ENCODE peak calls at places on chromosomes 13 and 19, in four cellular contexts. One of them, this sample, is unnamed.

GRCh38 chr19:3751236-3751635 is 10.3 kb downstream of the APBA3 start:
- DNase-seq in activated CD8-positive, alpha-beta T cell treated with anti-CD3 and anti-CD28 coated beads for 36 hours: no peak
- DNase-seq in activated naive CD8-positive, alpha-beta T cell treated with anti-CD3 and anti-CD28 coated beads, Interleukin-2, amount 50 U/mL, for 24 hours: no peak
- DNase-seq in NT2/D1: no peak
- DNase-seq in this sample: no peak

GRCh38 chr13:112444416-112445399 is 68.6 kb downstream of the SPACA7 start:
- DNase-seq in activated naive CD8-positive, alpha-beta T cell treated with anti-CD3 and anti-CD28 coated beads, Interleukin-2, amount 50 U/mL, for 24 hours: no peak
- DNase-seq in NT2/D1: no peak
- DNase-seq in activated CD8-positive, alpha-beta T cell treated with anti-CD3 and anti-CD28 coated beads for 36 hours: no peak
- DNase-seq in this sample: no peak

GRCh38 chr13:91220872-91221271 is 126.6 kb upstream of the MIR17HG start:
- DNase-seq in activated CD8-positive, alpha-beta T cell treated with anti-CD3 and anti-CD28 coated beads for 36 hours: no peak
- DNase-seq in NT2/D1: no peak
- DNase-seq in activated naive CD8-positive, alpha-beta T cell treated with anti-CD3 and anti-CD28 coated beads, Interleukin-2, amount 50 U/mL, for 24 hours: no peak
- DNase-seq in this sample: no peak

GRCh38 chr19:33177417-33177976 is 16.6 kb upstream of the LRP3 start:
- DNase-seq in activated CD8-positive, alpha-beta T cell treated with anti-CD3 and anti-CD28 coated beads for 36 hours: peak; percentile 72
- DNase-seq in activated naive CD8-positive, alpha-beta T cell treated with anti-CD3 and anti-CD28 coated beads, Interleukin-2, amount 50 U/mL, for 24 hours: peak; percentile 66
- DNase-seq in NT2/D1: no peak
- DNase-seq in this sample: peak; percentile 39

GRCh38 chr13:112859817-112860190 is 109.2 kb upstream of the MCF2L start:
- DNase-seq in NT2/D1: no peak
- DNase-seq in activated naive CD8-positive, alpha-beta T cell treated with anti-CD3 and anti-CD28 coated beads, Interleukin-2, amount 50 U/mL, for 24 hours: no peak
- DNase-seq in activated CD8-positive, alpha-beta T cell treated with anti-CD3 and anti-CD28 coated beads for 36 hours: no peak
- DNase-seq in this sample: peak; percentile 27

GRCh38 chr13:31434613-31435012 is 234.8 kb downstream of the B3GLCT start:
- DNase-seq in activated CD8-positive, alpha-beta T cell treated with anti-CD3 and anti-CD28 coated beads for 36 hours: no peak
- DNase-seq in NT2/D1: no peak
- DNase-seq in activated naive CD8-positive, alpha-beta T cell treated with anti-CD3 and anti-CD28 coated beads, Interleukin-2, amount 50 U/mL, for 24 hours: no peak
- DNase-seq in this sample: no peak

GRCh38 chr13:53121879-53122278 is 93.3 kb downstream of the OLFM4 start:
- DNase-seq in NT2/D1: no peak
- DNase-seq in activated naive CD8-positive, alpha-beta T cell treated with anti-CD3 and anti-CD28 coated beads, Interleukin-2, amount 50 U/mL, for 24 hours: no peak
- DNase-seq in activated CD8-positive, alpha-beta T cell treated with anti-CD3 and anti-CD28 coated beads for 36 hours: no peak
- DNase-seq in this sample: no peak

GRCh38 chr19:3154957-3155736 is 19.3 kb downstream of the GNA15 start:
- DNase-seq in activated naive CD8-positive, alpha-beta T cell treated with anti-CD3 and anti-CD28 coated beads, Interleukin-2, amount 50 U/mL, for 24 hours: peak; percentile 84
- DNase-seq in activated CD8-positive, alpha-beta T cell treated with anti-CD3 and anti-CD28 coated beads for 36 hours: peak; percentile 94
- DNase-seq in NT2/D1: no peak
- DNase-seq in this sample: peak; percentile 95

GRCh38 chr19:1068111-1069001 is 1.4 kb downstream of the ARHGAP45 start:
- DNase-seq in activated naive CD8-positive, alpha-beta T cell treated with anti-CD3 and anti-CD28 coated beads, Interleukin-2, amount 50 U/mL, for 24 hours: peak; percentile 76
- DNase-seq in NT2/D1: no peak
- DNase-seq in activated CD8-positive, alpha-beta T cell treated with anti-CD3 and anti-CD28 coated beads for 36 hours: peak; percentile 77
- DNase-seq in this sample: no peak

GRCh38 chr19:14632286-14632685 is 42.4 kb downstream of the ADGRE3 start:
- DNase-seq in activated CD8-positive, alpha-beta T cell treated with anti-CD3 and anti-CD28 coated beads for 36 hours: peak; percentile 26
- DNase-seq in activated naive CD8-positive, alpha-beta T cell treated with anti-CD3 and anti-CD28 coated beads, Interleukin-2, amount 50 U/mL, for 24 hours: no peak
- DNase-seq in NT2/D1: peak; percentile 54
- DNase-seq in this sample: peak; percentile 53

GRCh38 chr13:44653261-44653660 is 77.1 kb upstream of the TSC22D1 start:
- DNase-seq in activated CD8-positive, alpha-beta T cell treated with anti-CD3 and anti-CD28 coated beads for 36 hours: no peak
- DNase-seq in NT2/D1: no peak
- DNase-seq in activated naive CD8-positive, alpha-beta T cell treated with anti-CD3 and anti-CD28 coated beads, Interleukin-2, amount 50 U/mL, for 24 hours: no peak
- DNase-seq in this sample: no peak

GRCh38 chr13:45055198-45055901 is 65.0 kb upstream of the GTF2F2 start:
- DNase-seq in NT2/D1: no peak
- DNase-seq in activated naive CD8-positive, alpha-beta T cell treated with anti-CD3 and anti-CD28 coated beads, Interleukin-2, amount 50 U/mL, for 24 hours: peak; percentile 59
- DNase-seq in activated CD8-positive, alpha-beta T cell treated with anti-CD3 and anti-CD28 coated beads for 36 hours: peak; percentile 89
- DNase-seq in this sample: peak; percentile 93

GRCh38 chr19:43691755-43692154 is 21.8 kb upstream of the PLAUR start:
- DNase-seq in activated CD8-positive, alpha-beta T cell treated with anti-CD3 and anti-CD28 coated beads for 36 hours: no peak
- DNase-seq in NT2/D1: no peak
- DNase-seq in activated naive CD8-positive, alpha-beta T cell treated with anti-CD3 and anti-CD28 coated beads, Interleukin-2, amount 50 U/mL, for 24 hours: no peak
- DNase-seq in this sample: no peak

GRCh38 chr13:77919351-77920294 is 992 bp upstream of the EDNRB start:
- DNase-seq in activated CD8-positive, alpha-beta T cell treated with anti-CD3 and anti-CD28 coated beads for 36 hours: peak; percentile 3
- DNase-seq in activated naive CD8-positive, alpha-beta T cell treated with anti-CD3 and anti-CD28 coated beads, Interleukin-2, amount 50 U/mL, for 24 hours: no peak
- DNase-seq in NT2/D1: no peak
- DNase-seq in this sample: no peak

GRCh38 chr19:45955905-45956608 is 17.6 kb downstream of the NOVA2 start:
- DNase-seq in NT2/D1: no peak
- DNase-seq in activated CD8-positive, alpha-beta T cell treated with anti-CD3 and anti-CD28 coated beads for 36 hours: no peak
- DNase-seq in activated naive CD8-positive, alpha-beta T cell treated with anti-CD3 and anti-CD28 coated beads, Interleukin-2, amount 50 U/mL, for 24 hours: no peak
- DNase-seq in this sample: peak; percentile 85

GRCh38 chr13:74325106-74325505 is 190.9 kb upstream of the KLF12 start:
- DNase-seq in NT2/D1: no peak
- DNase-seq in activated naive CD8-positive, alpha-beta T cell treated with anti-CD3 and anti-CD28 coated beads, Interleukin-2, amount 50 U/mL, for 24 hours: no peak
- DNase-seq in activated CD8-positive, alpha-beta T cell treated with anti-CD3 and anti-CD28 coated beads for 36 hours: no peak
- DNase-seq in this sample: peak; percentile 90

GRCh38 chr13:31767175-31767900 is 28.0 kb downstream of the RXFP2 start:
- DNase-seq in activated naive CD8-positive, alpha-beta T cell treated with anti-CD3 and anti-CD28 coated beads, Interleukin-2, amount 50 U/mL, for 24 hours: no peak
- DNase-seq in NT2/D1: no peak
- DNase-seq in activated CD8-positive, alpha-beta T cell treated with anti-CD3 and anti-CD28 coated beads for 36 hours: no peak
- DNase-seq in this sample: no peak

GRCh38 chr19:590396-590745 is 690 bp downstream of the HCN2 start:
- DNase-seq in activated CD8-positive, alpha-beta T cell treated with anti-CD3 and anti-CD28 coated beads for 36 hours: peak; percentile 37
- DNase-seq in NT2/D1: no peak
- DNase-seq in activated naive CD8-positive, alpha-beta T cell treated with anti-CD3 and anti-CD28 coated beads, Interleukin-2, amount 50 U/mL, for 24 hours: no peak
- DNase-seq in this sample: peak; percentile 11

GRCh38 chr19:41792513-41793413 is 3.6 kb upstream of the CEACAM3 start:
- DNase-seq in activated CD8-positive, alpha-beta T cell treated with anti-CD3 and anti-CD28 coated beads for 36 hours: peak; percentile 74
- DNase-seq in activated naive CD8-positive, alpha-beta T cell treated with anti-CD3 and anti-CD28 coated beads, Interleukin-2, amount 50 U/mL, for 24 hours: peak; percentile 64
- DNase-seq in NT2/D1: peak; percentile 20
- DNase-seq in this sample: peak; percentile 93

GRCh38 chr13:41398494-41399190 is 58.7 kb upstream of the RGCC start:
- DNase-seq in NT2/D1: no peak
- DNase-seq in activated naive CD8-positive, alpha-beta T cell treated with anti-CD3 and anti-CD28 coated beads, Interleukin-2, amount 50 U/mL, for 24 hours: no peak
- DNase-seq in activated CD8-positive, alpha-beta T cell treated with anti-CD3 and anti-CD28 coated beads for 36 hours: peak; percentile 30
- DNase-seq in this sample: no peak

GRCh38 chr19:4391701-4392543 is 8.4 kb downstream of the SH3GL1 start:
- DNase-seq in NT2/D1: no peak
- DNase-seq in activated naive CD8-positive, alpha-beta T cell treated with anti-CD3 and anti-CD28 coated beads, Interleukin-2, amount 50 U/mL, for 24 hours: no peak
- DNase-seq in activated CD8-positive, alpha-beta T cell treated with anti-CD3 and anti-CD28 coated beads for 36 hours: no peak
- DNase-seq in this sample: no peak

GRCh38 chr13:48506092-48506701 is 26.7 kb downstream of the RCBTB2 start:
- DNase-seq in activated CD8-positive, alpha-beta T cell treated with anti-CD3 and anti-CD28 coated beads for 36 hours: no peak
- DNase-seq in activated naive CD8-positive, alpha-beta T cell treated with anti-CD3 and anti-CD28 coated beads, Interleukin-2, amount 50 U/mL, for 24 hours: no peak
- DNase-seq in NT2/D1: no peak
- DNase-seq in this sample: no peak

GRCh38 chr13:26529441-26529840 is 28.0 kb upstream of the WASF3 start:
- DNase-seq in activated naive CD8-positive, alpha-beta T cell treated with anti-CD3 and anti-CD28 coated beads, Interleukin-2, amount 50 U/mL, for 24 hours: peak; percentile 30
- DNase-seq in activated CD8-positive, alpha-beta T cell treated with anti-CD3 and anti-CD28 coated beads for 36 hours: peak; percentile 46
- DNase-seq in NT2/D1: peak; percentile 46
- DNase-seq in this sample: peak; percentile 60

GRCh38 chr13:35978607-35979316 is 152.4 kb downstream of the DCLK1 start:
- DNase-seq in activated naive CD8-positive, alpha-beta T cell treated with anti-CD3 and anti-CD28 coated beads, Interleukin-2, amount 50 U/mL, for 24 hours: peak; percentile 16
- DNase-seq in activated CD8-positive, alpha-beta T cell treated with anti-CD3 and anti-CD28 coated beads for 36 hours: peak; percentile 31
- DNase-seq in NT2/D1: no peak
- DNase-seq in this sample: peak; percentile 72

GRCh38 chr13:96223231-96223630 is 133.3 kb downstream of the HS6ST3 start:
- DNase-seq in activated CD8-positive, alpha-beta T cell treated with anti-CD3 and anti-CD28 coated beads for 36 hours: no peak
- DNase-seq in NT2/D1: no peak
- DNase-seq in activated naive CD8-positive, alpha-beta T cell treated with anti-CD3 and anti-CD28 coated beads, Interleukin-2, amount 50 U/mL, for 24 hours: no peak
- DNase-seq in this sample: no peak

GRCh38 chr19:47341734-47342133 is 7.4 kb upstream of the DHX34 start:
- DNase-seq in activated CD8-positive, alpha-beta T cell treated with anti-CD3 and anti-CD28 coated beads for 36 hours: no peak
- DNase-seq in activated naive CD8-positive, alpha-beta T cell treated with anti-CD3 and anti-CD28 coated beads, Interleukin-2, amount 50 U/mL, for 24 hours: no peak
- DNase-seq in NT2/D1: no peak
- DNase-seq in this sample: no peak

GRCh38 chr19:40398417-40399056 is 8.6 kb upstream of the HIPK4 start:
- DNase-seq in activated naive CD8-positive, alpha-beta T cell treated with anti-CD3 and anti-CD28 coated beads, Interleukin-2, amount 50 U/mL, for 24 hours: peak; percentile 65
- DNase-seq in activated CD8-positive, alpha-beta T cell treated with anti-CD3 and anti-CD28 coated beads for 36 hours: peak; percentile 84
- DNase-seq in NT2/D1: peak; percentile 42
- DNase-seq in this sample: no peak

GRCh38 chr19:33459691-33460090 is 61.9 kb downstream of the PEPD start:
- DNase-seq in NT2/D1: no peak
- DNase-seq in activated naive CD8-positive, alpha-beta T cell treated with anti-CD3 and anti-CD28 coated beads, Interleukin-2, amount 50 U/mL, for 24 hours: no peak
- DNase-seq in activated CD8-positive, alpha-beta T cell treated with anti-CD3 and anti-CD28 coated beads for 36 hours: no peak
- DNase-seq in this sample: no peak

GRCh38 chr19:44951179-44952159 is 3.7 kb upstream of the CLPTM1 start:
- DNase-seq in NT2/D1: peak; percentile 49
- DNase-seq in activated CD8-positive, alpha-beta T cell treated with anti-CD3 and anti-CD28 coated beads for 36 hours: peak; percentile 80
- DNase-seq in activated naive CD8-positive, alpha-beta T cell treated with anti-CD3 and anti-CD28 coated beads, Interleukin-2, amount 50 U/mL, for 24 hours: peak; percentile 56
- DNase-seq in this sample: peak; percentile 71

GRCh38 chr13:27770809-27771208 is 21.5 kb upstream of the GSX1 start:
- DNase-seq in activated CD8-positive, alpha-beta T cell treated with anti-CD3 and anti-CD28 coated beads for 36 hours: peak; percentile 59
- DNase-seq in NT2/D1: no peak
- DNase-seq in activated naive CD8-positive, alpha-beta T cell treated with anti-CD3 and anti-CD28 coated beads, Interleukin-2, amount 50 U/mL, for 24 hours: no peak
- DNase-seq in this sample: peak; percentile 56

GRCh38 chr13:37313383-37313782 is 207.9 kb upstream of the CSNK1A1L start:
- DNase-seq in NT2/D1: no peak
- DNase-seq in activated naive CD8-positive, alpha-beta T cell treated with anti-CD3 and anti-CD28 coated beads, Interleukin-2, amount 50 U/mL, for 24 hours: no peak
- DNase-seq in activated CD8-positive, alpha-beta T cell treated with anti-CD3 and anti-CD28 coated beads for 36 hours: no peak
- DNase-seq in this sample: peak; percentile 16

GRCh38 chr13:113207890-113208423 is 512 bp downstream of the PCID2 start:
- DNase-seq in activated CD8-positive, alpha-beta T cell treated with anti-CD3 and anti-CD28 coated beads for 36 hours: peak; percentile 24
- DNase-seq in activated naive CD8-positive, alpha-beta T cell treated with anti-CD3 and anti-CD28 coated beads, Interleukin-2, amount 50 U/mL, for 24 hours: peak; percentile 16
- DNase-seq in NT2/D1: no peak
- DNase-seq in this sample: peak; percentile 22

GRCh38 chr13:40271931-40272775 is 394.3 kb downstream of the FOXO1 start:
- DNase-seq in activated naive CD8-positive, alpha-beta T cell treated with anti-CD3 and anti-CD28 coated beads, Interleukin-2, amount 50 U/mL, for 24 hours: peak; percentile 50
- DNase-seq in NT2/D1: no peak
- DNase-seq in activated CD8-positive, alpha-beta T cell treated with anti-CD3 and anti-CD28 coated beads for 36 hours: peak; percentile 72
- DNase-seq in this sample: peak; percentile 71

GRCh38 chr19:45103625-45104319 is 10.8 kb downstream of the PPP1R37 start:
- DNase-seq in activated CD8-positive, alpha-beta T cell treated with anti-CD3 and anti-CD28 coated beads for 36 hours: no peak
- DNase-seq in NT2/D1: no peak
- DNase-seq in activated naive CD8-positive, alpha-beta T cell treated with anti-CD3 and anti-CD28 coated beads, Interleukin-2, amount 50 U/mL, for 24 hours: no peak
- DNase-seq in this sample: no peak

GRCh38 chr13:47598340-47598911 is 402.6 kb downstream of the SUCLA2 start:
- DNase-seq in NT2/D1: no peak
- DNase-seq in activated CD8-positive, alpha-beta T cell treated with anti-CD3 and anti-CD28 coated beads for 36 hours: no peak
- DNase-seq in activated naive CD8-positive, alpha-beta T cell treated with anti-CD3 and anti-CD28 coated beads, Interleukin-2, amount 50 U/mL, for 24 hours: no peak
- DNase-seq in this sample: peak; percentile 26

This sample was measured in PC-3.